ENCODE peak calls at places on chromosomes 7 and 10, in eight cellular contexts. Q is substantia nigra, I is coronary artery, V is HepG2, J is MM.1S, C is endodermal cell, O is OCI-LY7, Z is body of pancreas. H is an unnamed sample.

GRCh38 chr7:150368884-150369739 is 490 bp downstream of the REPIN1 start:
- DNase-seq in C (peak), O (peak), V (peak), J (peak), Z (peak), Q (peak), I (peak), H (no peak)

GRCh38 chr10:90862908-90863514 is 5.2 kb upstream of the HTR7 start:
- DNase-seq in J (peak), Z (no peak), V (peak), O (peak), I (no peak), C (no peak), Q (no peak), H (peak)

GRCh38 chr10:72319416-72320254 is 35.1 kb downstream of the DNAJB12 start:
- DNase-seq in Q (peak), C (peak), I (peak), O (peak), V (peak), J (peak), Z (peak), H (no peak)

GRCh38 chr7:91894781-91895480 is 14.4 kb upstream of the MTERF1 start:
- DNase-seq in I (no peak), Q (no peak), J (no peak), Z (no peak), V (no peak), C (no peak), O (no peak), H (no peak)

GRCh38 chr7:83646027-83646426 is 2.9 kb downstream of the SEMA3E start:
- DNase-seq in J (no peak), Q (no peak), C (no peak), V (no peak), Z (no peak), O (no peak), I (no peak), H (no peak)

GRCh38 chr7:44698046-44698580 is 50.5 kb upstream of the ZMIZ2 start:
- DNase-seq in C (no peak), O (no peak), Z (no peak), V (no peak), Q (no peak), I (no peak), J (no peak), H (no peak)

GRCh38 chr7:2527505-2528464 is 8.2 kb downstream of the LFNG start:
- DNase-seq in Z (peak), C (no peak), O (no peak), I (no peak), Q (no peak), J (no peak), V (peak), H (no peak)

GRCh38 chr7:38858281-38858884 is 50.6 kb downstream of the VPS41 start:
- DNase-seq in V (no peak), O (no peak), C (no peak), Q (no peak), I (no peak), Z (no peak), J (no peak), H (peak)

GRCh38 chr7:55277916-55278315 is 87.2 kb upstream of the LANCL2 start:
- DNase-seq in C (no peak), Q (no peak), J (no peak), I (no peak), O (no peak), Z (no peak), V (no peak), H (no peak)

GRCh38 chr10:10883737-10884136 is 133.9 kb upstream of the CELF2 start:
- DNase-seq in O (no peak), Q (no peak), Z (no peak), V (no peak), I (no peak), C (no peak), J (no peak), H (no peak)

GRCh38 chr10:78688945-78689935 is 379.5 kb upstream of the ZMIZ1 start:
- DNase-seq in I (peak), J (no peak), V (no peak), C (peak), Q (no peak), Z (peak), O (no peak), H (no peak)

GRCh38 chr10:1300218-1300617 is 244.0 kb downstream of the WDR37 start:
- DNase-seq in I (no peak), O (no peak), C (no peak), V (no peak), J (no peak), Q (no peak), Z (no peak), H (no peak)

GRCh38 chr7:93910076-93910994 is 4.0 kb downstream of the GNGT1 start:
- DNase-seq in I (no peak), V (no peak), Q (no peak), Z (peak), J (no peak), O (no peak), C (no peak), H (no peak)

GRCh38 chr10:123595661-123596060 is 70.5 kb upstream of the GPR26 start:
- DNase-seq in Q (no peak), V (no peak), O (no peak), C (no peak), J (no peak), I (no peak), Z (no peak), H (no peak)

GRCh38 chr7:47698386-47698785 is 116.5 kb upstream of the TNS3 start:
- DNase-seq in V (no peak), I (no peak), C (no peak), O (no peak), J (no peak), Z (no peak), Q (no peak), H (no peak)

GRCh38 chr7:46189255-46189790 is 268.3 kb upstream of the IGFBP3 start:
- DNase-seq in I (no peak), Z (no peak), V (no peak), Q (no peak), C (no peak), O (no peak), J (no peak), H (no peak)

GRCh38 chr7:12373580-12374263 is 29.9 kb downstream of the VWDE start:
- DNase-seq in O (no peak), V (no peak), C (no peak), I (no peak), J (no peak), Z (no peak), Q (no peak), H (no peak)

GRCh38 chr10:110860576-110861241 is 11.0 kb upstream of the PDCD4 start:
- DNase-seq in O (peak), J (peak), Q (no peak), V (peak), C (peak), I (no peak), Z (no peak), H (no peak)

GRCh38 chr10:81873932-81874816 is 820 bp upstream of the NRG3 start:
- DNase-seq in J (peak), I (no peak), O (no peak), Z (peak), V (no peak), C (peak), Q (peak), H (no peak)

GRCh38 chr10:63700935-63701263 is 179.7 kb downstream of the REEP3 start:
- DNase-seq in I (no peak), J (no peak), Z (no peak), O (no peak), C (no peak), V (no peak), Q (no peak), H (no peak)
- H3K27ac ChIP-seq in I (peak), J (no peak), Z (peak), O (no peak), C (no peak), V (no peak), Q (no peak), H (peak)

GRCh38 chr7:99224263-99224947 is 16.5 kb upstream of the KPNA7 start:
- DNase-seq in C (no peak), Z (peak), J (no peak), I (peak), V (peak), O (no peak), Q (no peak), H (peak)
- H3K27ac ChIP-seq in C (no peak), Z (peak), J (no peak), I (peak), V (no peak), O (no peak), Q (no peak), H (peak)

GRCh38 chr7:6310594-6310993 is 38.2 kb upstream of the CYTH3 start:
- DNase-seq in Q (no peak), V (no peak), C (no peak), J (no peak), O (no peak), I (no peak), Z (no peak), H (no peak)

GRCh38 chr7:6320791-6321190 is 48.4 kb upstream of the CYTH3 start:
- DNase-seq in O (no peak), Z (no peak), I (no peak), Q (no peak), V (no peak), C (no peak), J (peak), H (no peak)

DNA sequence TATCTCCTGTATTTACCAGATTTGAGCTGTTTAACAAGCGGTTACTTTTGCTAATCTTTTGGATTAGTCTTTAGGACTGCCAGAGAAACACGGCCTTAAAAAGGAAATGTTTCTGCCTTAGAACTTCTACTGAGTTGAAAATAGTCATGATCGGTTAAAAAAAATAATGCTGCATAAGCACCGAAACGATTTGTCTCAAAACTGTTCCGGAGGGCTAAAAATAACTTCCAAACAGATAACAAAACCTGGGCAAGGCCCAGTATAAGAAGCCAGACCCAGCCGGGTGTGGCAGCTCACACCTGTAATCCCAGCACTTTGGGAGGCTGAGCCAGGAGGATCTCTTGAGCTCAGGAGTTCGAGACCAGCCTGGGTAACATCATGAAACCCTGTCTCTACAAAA is 43.4 kb upstream of the CYTH3 start:
- DNase-seq in C (no peak), O (no peak), Q (no peak), V (no peak), J (peak), I (no peak), Z (no peak), H (no peak)
- H3K27ac ChIP-seq in C (no peak), O (no peak), Q (no peak), V (no peak), J (peak), I (peak), Z (no peak), H (no peak)

GRCh38 chr10:77637986-77638765 is 568 bp upstream of the KCNMA1 start:
- DNase-seq in V (no peak), Z (peak), J (no peak), C (peak), O (no peak), Q (no peak), I (peak), H (no peak)
- H3K27ac ChIP-seq in V (no peak), Z (no peak), J (no peak), C (no peak), O (no peak), Q (no peak), I (peak), H (peak)

GRCh38 chr7:101598422-101598957 is 30.6 kb downstream of the MYL10 start:
- DNase-seq in C (no peak), Z (peak), I (no peak), Q (no peak), V (peak), J (no peak), O (no peak), H (no peak)
- H3K27ac ChIP-seq in C (no peak), Z (peak), I (peak), Q (no peak), V (peak), J (no peak), O (no peak), H (no peak)

GRCh38 chr10:32954080-32954479 is 4.0 kb downstream of the ITGB1 start:
- DNase-seq in V (no peak), Q (no peak), I (no peak), Z (no peak), O (no peak), J (no peak), C (no peak), H (no peak)
- H3K27ac ChIP-seq in V (no peak), Q (no peak), I (peak), Z (peak), O (peak), J (no peak), C (no peak), H (peak)

DNA sequence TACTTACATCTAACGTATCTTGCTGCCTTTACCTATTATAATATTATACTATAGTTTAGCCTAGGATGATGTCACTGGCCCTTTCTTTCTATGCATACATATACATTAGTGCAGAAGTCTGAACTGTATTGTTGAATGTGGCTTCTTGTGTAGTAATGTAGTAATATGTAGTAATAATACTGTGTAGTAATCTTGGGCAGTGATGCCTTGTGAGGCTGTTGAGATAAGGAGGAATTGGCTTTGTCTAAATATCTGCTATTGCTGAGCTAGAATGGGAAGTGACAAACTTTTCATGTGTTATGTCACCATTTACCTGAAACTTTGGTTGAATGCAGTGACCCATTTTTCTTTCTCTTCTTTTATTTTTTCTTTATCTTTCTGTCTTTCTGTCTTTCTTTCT is 11.0 kb downstream of the GLCCI1 start:
- DNase-seq in I (no peak), C (no peak), Q (no peak), J (no peak), O (no peak), V (no peak), Z (no peak), H (no peak)
- H3K27ac ChIP-seq in I (no peak), C (no peak), Q (no peak), J (no peak), O (no peak), V (no peak), Z (no peak), H (no peak)

GRCh38 chr10:31700222-31700621 is 228.4 kb downstream of the ARHGAP12 start:
- DNase-seq in O (no peak), Q (no peak), Z (no peak), C (no peak), J (no peak), V (no peak), I (no peak), H (no peak)
- H3K27ac ChIP-seq in O (no peak), Q (peak), Z (no peak), C (no peak), J (no peak), V (no peak), I (peak), H (no peak)

DNA sequence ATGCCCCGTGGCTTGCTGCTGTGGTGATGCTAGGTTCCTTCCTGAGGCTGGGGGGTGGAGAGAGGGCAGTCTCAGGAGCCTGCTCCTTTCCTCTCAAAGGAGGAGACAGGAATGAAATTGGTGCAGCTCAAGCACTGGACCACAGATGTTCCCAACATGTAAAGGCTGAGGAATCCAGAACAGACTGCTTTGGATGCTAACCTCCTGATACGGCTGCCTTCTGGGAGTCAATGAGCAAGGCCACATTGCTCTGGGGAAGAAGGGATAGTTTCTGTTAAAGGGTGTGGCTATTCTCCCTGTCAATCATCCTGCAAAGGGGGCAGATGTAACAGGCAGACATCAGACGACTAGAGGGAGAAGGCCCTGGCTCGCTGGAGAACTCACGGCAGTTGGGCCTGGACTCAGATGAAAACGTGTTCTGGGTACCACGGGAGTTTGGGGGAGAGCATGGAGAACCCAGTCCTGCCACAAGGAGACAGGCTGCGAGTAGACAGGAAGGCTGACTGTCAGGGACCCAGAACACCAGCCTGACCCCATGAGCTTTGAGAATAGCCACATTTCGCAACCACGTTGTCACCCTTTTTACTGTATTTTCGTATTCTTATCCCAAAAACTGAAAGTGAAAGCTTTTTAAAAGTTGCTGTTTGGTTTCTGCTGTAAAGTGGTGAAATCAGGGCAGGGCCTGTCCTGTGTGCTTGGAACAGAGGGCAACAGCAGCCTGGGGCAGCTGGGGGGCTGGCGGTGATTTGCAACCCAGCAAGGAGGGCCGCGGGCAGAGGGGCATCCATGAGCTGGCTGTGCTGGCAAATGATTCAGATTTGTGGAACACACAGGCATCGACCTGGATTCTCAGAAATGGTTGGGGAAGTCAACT is 95.4 kb downstream of the MYOF start:
- DNase-seq in Z (no peak), O (no peak), I (no peak), J (peak), V (no peak), C (no peak), Q (no peak), H (no peak)
- H3K27ac ChIP-seq in Z (peak), O (no peak), I (no peak), J (no peak), V (no peak), C (no peak), Q (peak), H (no peak)

GRCh38 chr10:127402596-127403409 is 146.3 kb upstream of the NPS start:
- DNase-seq in I (no peak), V (no peak), C (no peak), Z (no peak), O (no peak), Q (no peak), J (no peak), H (no peak)

GRCh38 chr10:127399635-127400034 is 149.5 kb upstream of the NPS start:
- DNase-seq in C (no peak), Q (no peak), O (no peak), I (no peak), V (no peak), J (no peak), Z (no peak), H (no peak)

GRCh38 chr10:127400216-127400615 is 148.9 kb upstream of the NPS start:
- DNase-seq in Q (no peak), C (no peak), O (no peak), Z (no peak), J (no peak), V (no peak), I (no peak), H (no peak)

GRCh38 chr10:127398140-127398966 is 150.8 kb upstream of the NPS start:
- DNase-seq in Z (no peak), C (peak), V (no peak), O (no peak), J (no peak), I (no peak), Q (no peak), H (no peak)

GRCh38 chr10:127398967-127399350 is 150.2 kb upstream of the NPS start:
- DNase-seq in C (no peak), Z (no peak), I (no peak), V (no peak), J (no peak), O (no peak), Q (no peak), H (no peak)
- H3K27ac ChIP-seq in C (no peak), Z (no peak), I (no peak), V (no peak), J (no peak), O (no peak), Q (no peak), H (no peak)

H was measured in Panc1.